ENCODE peak calls at places on chromosomes 13 and 19, in seven cellular contexts. T, J, F, P, D, Q and C are unnamed samples.

GRCh38 chr19:48963371-48964204 is 1.5 kb upstream of the FTL start:
- DNase-seq in T (peak), J (no peak), F (peak), P (no peak), D (peak), Q (peak), C (peak)

GRCh38 chr13:73598021-73598712 is 536.0 kb downstream of the KLF12 start:
- DNase-seq in T (no peak), J (no peak), F (no peak), P (no peak), D (no peak), Q (no peak), C (no peak)

GRCh38 chr13:32910530-32910929 is 105.7 kb upstream of the KL start:
- DNase-seq in T (no peak), J (no peak), F (no peak), P (no peak), D (no peak), Q (no peak), C (no peak)

GRCh38 chr13:113414335-113414734 is 39.0 kb downstream of the ADPRHL1 start:
- DNase-seq in T (no peak), J (no peak), F (no peak), P (no peak), D (no peak), Q (no peak), C (no peak)

GRCh38 chr13:28531195-28531955 is 36.4 kb upstream of the FLT1 start:
- DNase-seq in T (peak), J (no peak), F (peak), P (no peak), D (no peak), Q (peak), C (peak)

GRCh38 chr13:95494082-95494681 is 58.3 kb upstream of the CLDN10 start:
- DNase-seq in T (no peak), J (peak), F (peak), P (no peak), D (no peak), Q (no peak), C (no peak)

GRCh38 chr13:110354715-110355473 is 47.8 kb downstream of the COL4A2 start:
- DNase-seq in T (no peak), J (no peak), F (no peak), P (no peak), D (no peak), Q (no peak), C (no peak)

GRCh38 chr13:51311271-51311670 is 28.2 kb upstream of the SERPINE3 start:
- DNase-seq in T (no peak), J (no peak), F (no peak), P (peak), D (no peak), Q (no peak), C (no peak)

GRCh38 chr19:38898788-38899446 is 501 bp downstream of the SIRT2 start:
- DNase-seq in T (peak), J (no peak), F (peak), P (no peak), D (no peak), Q (no peak), C (no peak)

GRCh38 chr19:1481224-1481892 is 2.3 kb upstream of the C19orf25 start:
- DNase-seq in T (no peak), J (no peak), F (no peak), P (no peak), D (no peak), Q (no peak), C (no peak)

GRCh38 chr13:27419333-27419732 is 5.1 kb upstream of the GTF3A start:
- DNase-seq in T (no peak), J (no peak), F (no peak), P (no peak), D (no peak), Q (no peak), C (no peak)

GRCh38 chr19:42301646-42302204 is at the start of gene PRR19:
- DNase-seq in T (no peak), J (no peak), F (peak), P (no peak), D (no peak), Q (peak), C (no peak)

GRCh38 chr13:98372886-98373285 is 195.8 kb upstream of the RNF113B start:
- DNase-seq in T (no peak), J (no peak), F (peak), P (no peak), D (no peak), Q (no peak), C (no peak)

DNA sequence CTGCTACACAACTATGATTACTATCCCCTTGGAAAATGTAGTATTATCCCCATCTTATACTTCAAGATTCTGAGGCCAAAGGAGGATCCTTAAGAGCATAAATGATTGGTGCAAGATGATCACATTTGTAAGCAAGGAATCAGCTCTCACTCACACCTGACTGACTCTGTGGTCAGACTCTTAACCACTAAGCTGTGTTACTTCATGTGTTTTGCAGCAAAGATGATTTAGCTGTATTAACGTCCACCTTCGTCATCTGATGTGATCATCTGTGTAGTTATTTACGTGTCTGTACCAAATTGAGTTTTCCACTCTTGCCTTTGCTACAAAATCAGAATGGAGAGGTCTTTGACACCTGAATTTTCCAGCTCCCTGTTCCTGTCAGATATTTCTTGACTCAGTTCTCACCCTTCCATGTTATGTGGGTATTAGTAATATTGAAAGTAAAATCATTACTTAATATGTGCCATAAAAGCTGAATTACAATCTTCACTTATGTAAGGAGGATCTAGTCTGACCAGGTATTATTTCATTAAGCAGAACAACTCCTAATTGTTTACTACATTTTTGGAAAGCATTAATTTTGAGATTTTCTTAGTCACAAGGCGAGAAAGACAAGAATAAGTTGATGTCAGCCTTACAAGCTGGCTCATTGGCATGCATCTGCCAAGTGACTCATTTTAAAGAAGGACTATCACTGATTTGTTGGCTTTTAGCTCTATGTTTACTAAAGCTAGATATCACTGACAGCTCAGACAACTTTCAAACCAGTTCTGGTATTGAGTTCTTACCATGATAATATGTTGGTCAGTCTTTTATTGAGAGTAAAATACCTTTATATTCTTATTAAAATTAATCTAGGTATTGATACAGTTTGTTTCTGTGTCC is 1279.8 kb upstream of the PCDH9 start:
- DNase-seq in T (no peak), J (no peak), F (no peak), P (no peak), D (no peak), Q (no peak), C (no peak)
- TF ChIP-seq POLR2AphosphoS5 in T (no peak), J (no peak), F (no peak), P (no peak), D (no peak), Q (no peak), C (no peak)

DNA sequence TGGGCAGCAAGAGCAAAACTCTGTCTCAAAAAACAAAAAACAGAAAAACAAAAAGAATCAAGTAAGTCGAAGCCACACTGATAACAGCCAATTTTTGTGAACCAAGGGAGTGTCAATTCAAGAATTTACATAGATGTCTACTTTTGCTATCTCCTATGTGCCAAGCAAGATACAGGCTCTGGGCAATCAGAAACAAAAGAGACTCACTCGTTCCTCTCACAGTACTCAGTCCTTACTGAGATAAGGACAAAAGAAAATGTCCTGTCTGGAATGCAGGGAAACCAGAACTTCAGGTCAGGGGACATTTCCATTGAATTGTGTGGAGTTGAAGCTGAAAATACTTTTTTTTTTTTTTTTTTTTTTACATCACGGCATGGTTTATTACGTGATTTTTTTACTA is 53.0 kb downstream of the NLRP12 start:
- DNase-seq in T (no peak), J (no peak), F (peak), P (no peak), D (no peak), Q (no peak), C (no peak)
- H3K27ac ChIP-seq in T (no peak), J (no peak), F (peak), P (no peak), D (no peak), Q (no peak), C (no peak)

DNA sequence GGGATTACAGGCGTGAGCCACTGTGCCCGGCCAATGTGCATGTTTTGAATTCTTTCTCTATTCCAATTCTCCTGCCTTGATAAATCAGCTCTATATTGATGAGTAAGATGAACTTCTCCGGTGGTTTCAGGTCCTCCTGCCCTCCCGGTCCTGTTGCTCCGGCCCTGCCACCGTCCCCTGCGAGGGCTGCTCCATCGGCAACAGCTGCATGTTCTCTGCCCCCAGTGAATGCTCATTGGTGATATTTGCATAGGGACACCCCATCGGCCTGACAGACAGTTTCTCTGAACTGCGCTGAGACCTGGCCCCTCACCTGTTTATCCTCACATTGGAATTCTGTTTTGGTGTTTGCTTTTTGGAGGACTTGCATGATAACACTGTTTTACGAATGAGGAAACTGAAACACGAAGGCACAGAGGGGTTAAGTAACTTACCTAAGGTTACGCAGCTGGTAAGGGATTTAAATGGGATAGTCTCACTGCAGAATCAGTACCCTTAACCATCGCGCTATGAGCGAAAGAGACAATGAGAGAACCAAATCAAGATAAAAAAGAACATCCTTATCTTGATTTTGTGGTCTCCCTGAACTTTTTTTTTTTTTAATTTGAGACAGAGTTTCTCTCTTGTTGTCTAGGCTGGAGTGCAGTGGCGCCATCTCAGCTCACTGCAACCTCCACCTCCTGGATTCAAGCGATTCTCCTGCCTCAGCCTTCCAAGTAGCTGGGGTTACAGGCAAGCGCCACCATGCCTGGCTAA is 32.2 kb downstream of the ZNF557 start:
- DNase-seq in T (no peak), J (no peak), F (no peak), P (no peak), D (no peak), Q (no peak), C (no peak)
- H3K4me3 ChIP-seq in T (no peak), J (no peak), F (no peak), P (no peak), D (no peak), Q (no peak), C (no peak)

DNA sequence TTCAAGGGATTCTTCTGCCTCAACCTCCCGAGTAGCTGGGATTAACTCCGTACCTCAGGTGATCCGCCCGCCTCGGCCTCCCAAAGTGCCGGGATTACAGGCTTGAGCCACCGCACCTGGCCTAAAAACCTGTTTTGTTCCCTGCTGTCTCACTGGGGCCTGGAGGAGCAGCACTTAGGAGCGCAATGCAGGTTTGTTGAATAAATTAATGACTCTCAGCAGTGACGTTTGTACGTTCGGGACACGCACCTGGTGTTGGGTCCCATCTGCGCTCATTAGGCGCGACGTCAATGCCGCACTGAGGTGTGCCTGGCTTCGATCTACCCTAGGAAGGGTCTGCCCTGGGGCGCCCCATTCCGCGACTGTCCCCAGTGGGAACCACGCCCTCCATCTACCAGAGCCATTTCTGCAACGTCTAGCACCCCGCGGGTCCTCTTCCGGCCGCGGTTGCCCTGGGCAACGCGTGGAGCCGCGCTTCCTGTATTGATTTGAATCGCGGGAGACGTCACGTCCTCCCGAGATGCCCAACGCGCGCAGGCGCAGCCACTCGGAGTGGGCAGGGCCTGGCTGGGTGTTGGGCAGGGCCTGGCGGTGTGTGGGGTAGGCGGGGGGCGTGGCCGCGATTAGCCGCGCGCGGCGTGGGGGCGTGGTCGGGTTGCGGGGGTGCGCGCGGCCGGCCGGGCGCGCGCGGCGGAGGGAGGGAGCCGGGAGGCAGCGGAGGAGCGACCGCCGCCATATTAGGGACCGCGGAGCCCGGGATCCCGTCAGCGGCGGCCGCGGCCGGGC is at the start of gene FZR1:
- DNase-seq in T (peak), J (peak), F (peak), P (no peak), D (peak), Q (peak), C (peak)
- TF ChIP-seq POLR2AphosphoS5 in T (peak), J (peak), F (peak), P (peak), D (peak), Q (peak), C (peak)

GRCh38 chr19:55676384-55676783 is 1.4 kb downstream of the EPN1 start:
- DNase-seq in T (no peak), J (no peak), F (no peak), P (no peak), D (no peak), Q (no peak), C (no peak)

GRCh38 chr19:55676889-55677505 is 2.0 kb downstream of the EPN1 start:
- DNase-seq in T (no peak), J (no peak), F (no peak), P (no peak), D (no peak), Q (no peak), C (no peak)

GRCh38 chr19:55679343-55680257 is 4.6 kb downstream of the EPN1 start:
- DNase-seq in T (no peak), J (no peak), F (no peak), P (no peak), D (no peak), Q (no peak), C (no peak)

GRCh38 chr19:55677572-55678028 is 2.6 kb downstream of the EPN1 start:
- DNase-seq in T (no peak), J (no peak), F (no peak), P (no peak), D (no peak), Q (no peak), C (no peak)

GRCh38 chr19:55678121-55678671 is 3.2 kb downstream of the EPN1 start:
- DNase-seq in T (peak), J (no peak), F (no peak), P (no peak), D (no peak), Q (peak), C (peak)
- H3K27ac ChIP-seq in T (peak), J (no peak), F (no peak), P (no peak), D (no peak), Q (peak), C (peak)